ENCODE peak calls at places on chromosomes 3 and 15, in ten cellular contexts. One of them, this sample, is unnamed.

GRCh38 chr15:65920825-65921309 is 51.6 kb downstream of the RAB11A start:
- DNase-seq in psoas muscle: no peak
- DNase-seq in fibroblast of pulmonary artery: no peak
- DNase-seq in brain microvascular endothelial cell: no peak
- DNase-seq in heart right ventricle: no peak
- DNase-seq in breast epithelium: no peak
- DNase-seq in WERI-Rb-1: no peak
- DNase-seq in uterus: no peak
- DNase-seq in AG10803: peak
- DNase-seq in stomach: no peak
- DNase-seq in this sample: no peak

GRCh38 chr3:65303431-65303830 is 615.6 kb upstream of the ADAMTS9 start:
- DNase-seq in psoas muscle: no peak
- DNase-seq in fibroblast of pulmonary artery: no peak
- DNase-seq in brain microvascular endothelial cell: no peak
- DNase-seq in heart right ventricle: no peak
- DNase-seq in breast epithelium: no peak
- DNase-seq in WERI-Rb-1: no peak
- DNase-seq in uterus: no peak
- DNase-seq in AG10803: peak
- DNase-seq in stomach: no peak
- DNase-seq in this sample: no peak

GRCh38 chr3:148534089-148534988 is 163.4 kb upstream of the AGTR1 start:
- DNase-seq in psoas muscle: no peak
- DNase-seq in fibroblast of pulmonary artery: no peak
- DNase-seq in brain microvascular endothelial cell: no peak
- DNase-seq in heart right ventricle: no peak
- DNase-seq in breast epithelium: no peak
- DNase-seq in WERI-Rb-1: no peak
- DNase-seq in uterus: no peak
- DNase-seq in AG10803: no peak
- DNase-seq in stomach: no peak
- DNase-seq in this sample: no peak

GRCh38 chr3:131386429-131386926 is 4.9 kb downstream of the NUDT16 start:
- DNase-seq in psoas muscle: peak
- DNase-seq in fibroblast of pulmonary artery: peak
- DNase-seq in brain microvascular endothelial cell: no peak
- DNase-seq in heart right ventricle: peak
- DNase-seq in breast epithelium: no peak
- DNase-seq in WERI-Rb-1: no peak
- DNase-seq in uterus: peak
- DNase-seq in AG10803: peak
- DNase-seq in stomach: peak
- DNase-seq in this sample: no peak

GRCh38 chr3:184531580-184532290 is 29.9 kb upstream of the EPHB3 start:
- DNase-seq in psoas muscle: no peak
- DNase-seq in fibroblast of pulmonary artery: peak
- DNase-seq in brain microvascular endothelial cell: no peak
- DNase-seq in heart right ventricle: no peak
- DNase-seq in breast epithelium: no peak
- DNase-seq in WERI-Rb-1: no peak
- DNase-seq in uterus: no peak
- DNase-seq in AG10803: no peak
- DNase-seq in stomach: no peak
- DNase-seq in this sample: no peak

GRCh38 chr3:37093481-37093880 is 80.9 kb downstream of the LRRFIP2 start:
- DNase-seq in psoas muscle: no peak
- DNase-seq in fibroblast of pulmonary artery: peak
- DNase-seq in brain microvascular endothelial cell: peak
- DNase-seq in heart right ventricle: no peak
- DNase-seq in breast epithelium: no peak
- DNase-seq in WERI-Rb-1: no peak
- DNase-seq in uterus: no peak
- DNase-seq in AG10803: peak
- DNase-seq in stomach: no peak
- DNase-seq in this sample: no peak

GRCh38 chr15:57824186-57824585 is 117.7 kb downstream of the POLR2M start:
- DNase-seq in psoas muscle: no peak
- DNase-seq in fibroblast of pulmonary artery: no peak
- DNase-seq in brain microvascular endothelial cell: no peak
- DNase-seq in heart right ventricle: no peak
- DNase-seq in breast epithelium: no peak
- DNase-seq in WERI-Rb-1: no peak
- DNase-seq in uterus: no peak
- DNase-seq in AG10803: no peak
- DNase-seq in stomach: no peak
- DNase-seq in this sample: no peak

GRCh38 chr3:56725175-56725574 is 42.1 kb upstream of the TASOR start:
- DNase-seq in psoas muscle: no peak
- DNase-seq in fibroblast of pulmonary artery: no peak
- DNase-seq in brain microvascular endothelial cell: no peak
- DNase-seq in heart right ventricle: no peak
- DNase-seq in breast epithelium: no peak
- DNase-seq in WERI-Rb-1: no peak
- DNase-seq in uterus: no peak
- DNase-seq in AG10803: no peak
- DNase-seq in stomach: no peak
- DNase-seq in this sample: no peak

GRCh38 chr3:153970735-153971347 is 150.3 kb upstream of the ARHGEF26 start:
- DNase-seq in psoas muscle: no peak
- DNase-seq in fibroblast of pulmonary artery: peak
- DNase-seq in brain microvascular endothelial cell: peak
- DNase-seq in heart right ventricle: no peak
- DNase-seq in breast epithelium: no peak
- DNase-seq in WERI-Rb-1: no peak
- DNase-seq in uterus: no peak
- DNase-seq in AG10803: peak
- DNase-seq in stomach: no peak
- DNase-seq in this sample: no peak

GRCh38 chr3:170844377-170844776 is 25.6 kb downstream of the RPL22L1 start:
- DNase-seq in psoas muscle: no peak
- DNase-seq in fibroblast of pulmonary artery: no peak
- DNase-seq in brain microvascular endothelial cell: no peak
- DNase-seq in heart right ventricle: no peak
- DNase-seq in breast epithelium: no peak
- DNase-seq in WERI-Rb-1: no peak
- DNase-seq in uterus: no peak
- DNase-seq in AG10803: no peak
- DNase-seq in stomach: no peak
- DNase-seq in this sample: no peak

GRCh38 chr3:149020196-149020838 is 29.0 kb downstream of the GYG1 start:
- DNase-seq in psoas muscle: peak
- DNase-seq in fibroblast of pulmonary artery: peak
- DNase-seq in brain microvascular endothelial cell: no peak
- DNase-seq in heart right ventricle: peak
- DNase-seq in breast epithelium: no peak
- DNase-seq in WERI-Rb-1: no peak
- DNase-seq in uterus: no peak
- DNase-seq in AG10803: peak
- DNase-seq in stomach: no peak
- DNase-seq in this sample: no peak

GRCh38 chr15:78195735-78196201 is 38.6 kb downstream of the ACSBG1 start:
- DNase-seq in psoas muscle: no peak
- DNase-seq in fibroblast of pulmonary artery: peak
- DNase-seq in brain microvascular endothelial cell: no peak
- DNase-seq in heart right ventricle: no peak
- DNase-seq in breast epithelium: no peak
- DNase-seq in WERI-Rb-1: peak
- DNase-seq in uterus: no peak
- DNase-seq in AG10803: no peak
- DNase-seq in stomach: peak
- DNase-seq in this sample: no peak

GRCh38 chr3:123412076-123412475 is 36.8 kb downstream of the ADCY5 start:
- DNase-seq in psoas muscle: no peak
- DNase-seq in fibroblast of pulmonary artery: no peak
- DNase-seq in brain microvascular endothelial cell: no peak
- DNase-seq in heart right ventricle: no peak
- DNase-seq in breast epithelium: no peak
- DNase-seq in WERI-Rb-1: no peak
- DNase-seq in uterus: no peak
- DNase-seq in AG10803: no peak
- DNase-seq in stomach: no peak
- DNase-seq in this sample: no peak

GRCh38 chr3:36992806-36993325 is at the start of gene EPM2AIP1:
- DNase-seq in psoas muscle: peak
- DNase-seq in fibroblast of pulmonary artery: no peak
- DNase-seq in brain microvascular endothelial cell: no peak
- DNase-seq in heart right ventricle: peak
- DNase-seq in breast epithelium: no peak
- DNase-seq in WERI-Rb-1: no peak
- DNase-seq in uterus: no peak
- DNase-seq in AG10803: no peak
- DNase-seq in stomach: no peak
- DNase-seq in this sample: no peak

GRCh38 chr3:46228259-46229222 is 13.7 kb upstream of the CCR3 start:
- DNase-seq in psoas muscle: no peak
- DNase-seq in fibroblast of pulmonary artery: no peak
- DNase-seq in brain microvascular endothelial cell: peak
- DNase-seq in heart right ventricle: no peak
- DNase-seq in breast epithelium: no peak
- DNase-seq in WERI-Rb-1: no peak
- DNase-seq in uterus: no peak
- DNase-seq in AG10803: peak
- DNase-seq in stomach: no peak
- DNase-seq in this sample: peak
- TF ChIP-seq CTCF in psoas muscle: no peak
- TF ChIP-seq CTCF in fibroblast of pulmonary artery: no peak
- TF ChIP-seq CTCF in brain microvascular endothelial cell: no peak
- TF ChIP-seq CTCF in heart right ventricle: no peak
- TF ChIP-seq CTCF in breast epithelium: no peak
- TF ChIP-seq CTCF in WERI-Rb-1: no peak
- TF ChIP-seq CTCF in uterus: no peak
- TF ChIP-seq CTCF in AG10803: no peak
- TF ChIP-seq CTCF in stomach: no peak
- TF ChIP-seq CTCF in this sample: no peak

GRCh38 chr3:108755686-108756085 is 1.5 kb downstream of the RETNLB start:
- DNase-seq in psoas muscle: no peak
- DNase-seq in fibroblast of pulmonary artery: no peak
- DNase-seq in brain microvascular endothelial cell: no peak
- DNase-seq in heart right ventricle: no peak
- DNase-seq in breast epithelium: no peak
- DNase-seq in WERI-Rb-1: no peak
- DNase-seq in uterus: no peak
- DNase-seq in AG10803: no peak
- DNase-seq in stomach: no peak
- DNase-seq in this sample: no peak
- H3K4me3 ChIP-seq in psoas muscle: no peak
- H3K4me3 ChIP-seq in fibroblast of pulmonary artery: no peak
- H3K4me3 ChIP-seq in brain microvascular endothelial cell: no peak
- H3K4me3 ChIP-seq in heart right ventricle: no peak
- H3K4me3 ChIP-seq in breast epithelium: no peak
- H3K4me3 ChIP-seq in WERI-Rb-1: no peak
- H3K4me3 ChIP-seq in uterus: no peak
- H3K4me3 ChIP-seq in AG10803: no peak
- H3K4me3 ChIP-seq in stomach: no peak
- H3K4me3 ChIP-seq in this sample: no peak

DNA sequence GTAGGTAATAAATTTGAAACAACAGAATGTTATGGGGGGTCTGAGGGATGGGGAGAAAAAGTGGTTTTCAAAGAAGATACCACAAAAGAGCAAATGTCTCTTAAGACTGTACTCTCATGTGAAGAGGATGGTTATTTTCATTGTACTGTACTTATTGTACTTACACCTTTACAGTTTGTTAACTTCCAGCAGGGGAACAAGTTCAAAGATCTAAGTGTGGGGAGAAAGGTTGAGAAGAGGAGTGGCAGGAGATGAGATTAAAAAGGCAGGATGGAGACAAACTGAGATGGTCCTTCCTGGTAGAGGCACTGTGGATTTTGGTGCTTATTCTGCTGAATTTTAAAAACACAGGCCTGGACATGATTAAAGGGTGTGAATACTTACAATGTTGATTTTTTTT is 5.4 kb upstream of the ZCWPW2 start:
- DNase-seq in psoas muscle: no peak
- DNase-seq in fibroblast of pulmonary artery: no peak
- DNase-seq in brain microvascular endothelial cell: no peak
- DNase-seq in heart right ventricle: no peak
- DNase-seq in breast epithelium: no peak
- DNase-seq in WERI-Rb-1: no peak
- DNase-seq in uterus: no peak
- DNase-seq in AG10803: no peak
- DNase-seq in stomach: no peak
- DNase-seq in this sample: no peak
- TF ChIP-seq CTCF in psoas muscle: no peak
- TF ChIP-seq CTCF in fibroblast of pulmonary artery: no peak
- TF ChIP-seq CTCF in brain microvascular endothelial cell: no peak
- TF ChIP-seq CTCF in heart right ventricle: no peak
- TF ChIP-seq CTCF in breast epithelium: no peak
- TF ChIP-seq CTCF in WERI-Rb-1: no peak
- TF ChIP-seq CTCF in uterus: no peak
- TF ChIP-seq CTCF in AG10803: no peak
- TF ChIP-seq CTCF in stomach: no peak
- TF ChIP-seq CTCF in this sample: no peak

GRCh38 chr15:88043396-88043795 is 213.1 kb downstream of the NTRK3 start:
- DNase-seq in psoas muscle: no peak
- DNase-seq in fibroblast of pulmonary artery: no peak
- DNase-seq in brain microvascular endothelial cell: no peak
- DNase-seq in heart right ventricle: no peak
- DNase-seq in breast epithelium: no peak
- DNase-seq in WERI-Rb-1: no peak
- DNase-seq in uterus: no peak
- DNase-seq in AG10803: peak
- DNase-seq in stomach: no peak
- DNase-seq in this sample: no peak

GRCh38 chr15:88038261-88038660 is 218.3 kb downstream of the NTRK3 start:
- DNase-seq in psoas muscle: no peak
- DNase-seq in fibroblast of pulmonary artery: no peak
- DNase-seq in brain microvascular endothelial cell: no peak
- DNase-seq in heart right ventricle: no peak
- DNase-seq in breast epithelium: no peak
- DNase-seq in WERI-Rb-1: no peak
- DNase-seq in uterus: no peak
- DNase-seq in AG10803: no peak
- DNase-seq in stomach: no peak
- DNase-seq in this sample: no peak

GRCh38 chr15:88036154-88036839 is 220.2 kb downstream of the NTRK3 start:
- DNase-seq in psoas muscle: no peak
- DNase-seq in fibroblast of pulmonary artery: no peak
- DNase-seq in brain microvascular endothelial cell: no peak
- DNase-seq in heart right ventricle: no peak
- DNase-seq in breast epithelium: no peak
- DNase-seq in WERI-Rb-1: no peak
- DNase-seq in uterus: no peak
- DNase-seq in AG10803: no peak
- DNase-seq in stomach: no peak
- DNase-seq in this sample: no peak

GRCh38 chr15:88040516-88040915 is 216.0 kb downstream of the NTRK3 start:
- DNase-seq in psoas muscle: no peak
- DNase-seq in fibroblast of pulmonary artery: no peak
- DNase-seq in brain microvascular endothelial cell: no peak
- DNase-seq in heart right ventricle: no peak
- DNase-seq in breast epithelium: no peak
- DNase-seq in WERI-Rb-1: no peak
- DNase-seq in uterus: no peak
- DNase-seq in AG10803: no peak
- DNase-seq in stomach: no peak
- DNase-seq in this sample: no peak

DNA sequence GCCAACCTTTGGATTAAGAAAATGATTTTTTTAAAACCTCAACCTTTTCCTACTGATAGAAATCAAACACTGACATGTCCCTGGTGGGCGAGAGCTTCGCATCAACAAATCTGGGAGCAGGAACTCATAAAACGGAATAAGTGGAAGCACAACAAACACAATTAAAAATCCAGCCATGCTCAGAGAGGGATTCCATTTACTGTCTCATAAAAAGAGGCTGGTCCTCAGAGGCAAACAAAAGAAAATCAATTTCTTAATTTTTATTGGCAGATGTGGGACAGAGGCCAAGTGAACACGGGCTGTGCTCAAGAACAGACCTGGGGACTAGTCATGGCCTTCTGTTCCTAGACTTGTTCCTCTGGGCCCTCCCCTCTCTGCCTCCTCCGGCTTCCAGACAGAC is 214.5 kb downstream of the NTRK3 start:
- DNase-seq in psoas muscle: no peak
- DNase-seq in fibroblast of pulmonary artery: no peak
- DNase-seq in brain microvascular endothelial cell: no peak
- DNase-seq in heart right ventricle: no peak
- DNase-seq in breast epithelium: no peak
- DNase-seq in WERI-Rb-1: no peak
- DNase-seq in uterus: no peak
- DNase-seq in AG10803: no peak
- DNase-seq in stomach: no peak
- DNase-seq in this sample: no peak
- H3K4me3 ChIP-seq in psoas muscle: no peak
- H3K4me3 ChIP-seq in fibroblast of pulmonary artery: no peak
- H3K4me3 ChIP-seq in brain microvascular endothelial cell: no peak
- H3K4me3 ChIP-seq in heart right ventricle: no peak
- H3K4me3 ChIP-seq in breast epithelium: no peak
- H3K4me3 ChIP-seq in WERI-Rb-1: no peak
- H3K4me3 ChIP-seq in uterus: no peak
- H3K4me3 ChIP-seq in AG10803: no peak
- H3K4me3 ChIP-seq in stomach: no peak
- H3K4me3 ChIP-seq in this sample: no peak